ENCODE peak calls at places on chromosome X, in eight cellular contexts. J, Z, P, F, T, Y, U and S are unnamed samples.
A peak's percentile ranks its signal among the peaks of the same experiment; 100 is the strongest.

GRCh38 chrX:101619336-101619735 is 1.5 kb upstream of the ARMCX6 start:
- DNase-seq in J (peak; percentile 53), Z (peak; percentile 8), P (peak; percentile 48), F (peak; percentile 56), T (peak; percentile 11), Y (peak; percentile 12), U (no peak), S (no peak)

GRCh38 chrX:6383911-6384310 is 151.0 kb downstream of the VCX3A start:
- DNase-seq in J (no peak), Z (no peak), P (no peak), F (peak; percentile 36), T (no peak), Y (no peak), U (no peak), S (no peak)

GRCh38 chrX:16148896-16149295 is 18.4 kb upstream of the MAGEB17 start:
- DNase-seq in J (peak; percentile 25), Z (peak; percentile 88), P (no peak), F (no peak), T (peak; percentile 75), Y (no peak), U (no peak), S (no peak)

GRCh38 chrX:11266329-11266830 is 26.8 kb upstream of the AMELX start:
- DNase-seq in J (no peak), Z (no peak), P (no peak), F (no peak), T (no peak), Y (no peak), U (no peak), S (no peak)

GRCh38 chrX:41881166-41881565 is 42.2 kb downstream of the CASK start:
- DNase-seq in J (no peak), Z (no peak), P (no peak), F (no peak), T (no peak), Y (no peak), U (no peak), S (no peak)

GRCh38 chrX:22033818-22034217 is 1.7 kb downstream of the PHEX start:
- DNase-seq in J (no peak), Z (no peak), P (no peak), F (no peak), T (no peak), Y (no peak), U (no peak), S (no peak)

GRCh38 chrX:16458208-16458607 is 191.8 kb upstream of the S100G start:
- DNase-seq in J (no peak), Z (no peak), P (no peak), F (no peak), T (no peak), Y (no peak), U (no peak), S (no peak)

GRCh38 chrX:155247497-155247896 is 16.8 kb downstream of the RAB39B start:
- DNase-seq in J (no peak), Z (no peak), P (no peak), F (no peak), T (no peak), Y (no peak), U (no peak), S (no peak)

GRCh38 chrX:42087960-42088359 is 164.6 kb upstream of the CASK start:
- DNase-seq in J (no peak), Z (no peak), P (no peak), F (peak; percentile 28), T (no peak), Y (no peak), U (no peak), S (no peak)

GRCh38 chrX:34585561-34585960 is 71.5 kb downstream of the TMEM47 start:
- DNase-seq in J (no peak), Z (no peak), P (no peak), F (no peak), T (no peak), Y (no peak), U (no peak), S (no peak)

GRCh38 chrX:112614640-112615039 is 65.1 kb downstream of the LHFPL1 start:
- DNase-seq in J (peak; percentile 52), Z (no peak), P (peak; percentile 54), F (peak; percentile 50), T (no peak), Y (no peak), U (no peak), S (peak; percentile 53)

GRCh38 chrX:136185409-136186022 is 38.2 kb downstream of the FHL1 start:
- DNase-seq in J (peak; percentile 58), Z (peak; percentile 41), P (no peak), F (no peak), T (no peak), Y (no peak), U (peak; percentile 2), S (peak; percentile 71)

GRCh38 chrX:77960567-77960966 is 8.9 kb downstream of the PGAM4 start:
- DNase-seq in J (no peak), Z (no peak), P (no peak), F (no peak), T (no peak), Y (no peak), U (no peak), S (no peak)

GRCh38 chrX:19852014-19853005 is 35.1 kb downstream of the SH3KBP1 start:
- DNase-seq in J (peak; percentile 85), Z (peak; percentile 44), P (no peak), F (no peak), T (peak; percentile 36), Y (peak; percentile 72), U (no peak), S (peak; percentile 44)

GRCh38 chrX:12441376-12442128 is 303.3 kb downstream of the FRMPD4 start:
- DNase-seq in J (peak; percentile 84), Z (peak; percentile 90), P (no peak), F (no peak), T (peak; percentile 80), Y (no peak), U (no peak), S (peak; percentile 10)

GRCh38 chrX:115892787-115893671 is 277.5 kb upstream of the AGTR2 start:
- DNase-seq in J (peak; percentile 48), Z (peak; percentile 71), P (no peak), F (peak; percentile 62), T (peak; percentile 73), Y (peak; percentile 73), U (peak; percentile 40), S (peak; percentile 17)

GRCh38 chrX:124555036-124555595 is 208.8 kb downstream of the SH2D1A start:
- DNase-seq in J (peak; percentile 32), Z (peak; percentile 77), P (peak; percentile 29), F (no peak), T (peak; percentile 91), Y (no peak), U (no peak), S (peak; percentile 45)

GRCh38 chrX:10636337-10636736 is 16.0 kb upstream of the MID1 start:
- DNase-seq in J (peak; percentile 55), Z (peak; percentile 80), P (peak; percentile 46), F (peak; percentile 55), T (peak; percentile 46), Y (no peak), U (peak; percentile 59), S (peak; percentile 69)

GRCh38 chrX:30657542-30658238 is 4.5 kb downstream of the GK start:
- DNase-seq in J (peak; percentile 12), Z (peak; percentile 76), P (no peak), F (no peak), T (peak; percentile 79), Y (no peak), U (no peak), S (peak; percentile 47)

GRCh38 chrX:29652484-29652883 is 562.9 kb upstream of the MAGEB2 start:
- DNase-seq in J (peak; percentile 89), Z (peak; percentile 60), P (no peak), F (no peak), T (peak; percentile 75), Y (no peak), U (no peak), S (peak; percentile 52)

GRCh38 chrX:110210417-110211139 is 107.3 kb downstream of the AMMECR1 start:
- DNase-seq in J (peak; percentile 85), Z (peak; percentile 84), P (no peak), F (no peak), T (peak; percentile 84), Y (peak; percentile 10), U (peak; percentile 40), S (peak; percentile 82)

GRCh38 chrX:47321386-47321785 is 49.0 kb upstream of the ZNF157 start:
- DNase-seq in J (peak; percentile 62), Z (no peak), P (peak; percentile 85), F (peak; percentile 92), T (peak; percentile 39), Y (no peak), U (no peak), S (peak; percentile 81)
- TF ChIP-seq EZH2 in J (no peak), Z (no peak), P (no peak), F (no peak), T (no peak), Y (no peak), U (no peak), S (no peak)

GRCh38 chrX:2708016-2708415 is 16.9 kb downstream of the CD99 start:
- DNase-seq in J (no peak), Z (peak; percentile 13), P (no peak), F (no peak), T (peak; percentile 43), Y (no peak), U (no peak), S (peak; percentile 39)

GRCh38 chrX:2711441-2711840 is 20.3 kb downstream of the CD99 start:
- DNase-seq in J (no peak), Z (no peak), P (no peak), F (no peak), T (no peak), Y (no peak), U (no peak), S (no peak)

GRCh38 chrX:2710496-2710895 is 19.4 kb downstream of the CD99 start:
- DNase-seq in J (peak; percentile 32), Z (peak; percentile 74), P (peak; percentile 54), F (peak; percentile 45), T (peak; percentile 97), Y (no peak), U (no peak), S (peak; percentile 67)

GRCh38 chrX:2708601-2709200 is 17.6 kb downstream of the CD99 start:
- DNase-seq in J (no peak), Z (no peak), P (no peak), F (no peak), T (no peak), Y (no peak), U (no peak), S (no peak)

DNA sequence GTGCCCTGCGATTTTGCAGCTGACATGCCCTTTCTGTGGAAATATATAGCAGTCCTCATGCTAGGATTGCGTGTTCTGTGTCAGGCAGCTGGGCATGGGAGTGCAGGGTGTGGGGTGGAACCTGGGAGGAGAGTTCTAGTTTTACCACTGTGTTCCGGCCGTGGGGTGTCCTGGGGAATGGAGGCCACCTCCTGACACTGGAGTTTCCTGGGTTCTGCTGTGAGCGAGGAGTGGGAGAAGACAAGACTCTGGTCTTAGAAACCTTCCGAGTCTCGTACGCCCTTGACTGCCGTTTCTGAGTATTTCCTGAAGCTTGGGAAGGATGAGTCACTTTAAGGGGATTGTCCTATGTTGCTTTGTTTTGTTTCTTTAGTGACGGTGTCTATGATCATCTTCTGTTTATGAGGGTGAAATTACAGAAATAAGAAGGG is 19.0 kb downstream of the CD99 start:
- DNase-seq in J (peak; percentile 72), Z (peak; percentile 76), P (peak; percentile 71), F (no peak), T (peak; percentile 92), Y (no peak), U (peak; percentile 51), S (peak; percentile 95)
- H4K20me1 ChIP-seq in J (peaks cover 4% of the 10 kb centered on the region), Z (no peaks in the 10 kb centered on the region), P (peaks cover 29% of the 10 kb centered on the region), F (no peaks in the 10 kb centered on the region), T (no peaks in the 10 kb centered on the region), Y (no peaks in the 10 kb centered on the region), U (no peaks in the 10 kb centered on the region), S (peaks cover 20% of the 10 kb centered on the region)

GRCh38 chrX:2707334-2707760 is 16.3 kb downstream of the CD99 start:
- DNase-seq in J (peak; percentile 81), Z (peak; percentile 94), P (peak; percentile 83), F (peak; percentile 61), T (peak; percentile 98), Y (peak; percentile 84), U (peak; percentile 64), S (peak; percentile 98)
- H3K4me2 ChIP-seq in J (peak overlapping the region; percentile 9), Z (peak overlapping the region; percentile 81), P (peak overlapping the region; percentile 43), F (no peak overlapping the region), T (no peak overlapping the region), Y (peak overlapping the region; percentile 33), U (peak overlapping the region; percentile 59), S (peak overlapping the region; percentile 85)

GRCh38 chrX:72307646-72308051 is 1.9 kb upstream of the CITED1 start:
- DNase-seq in J (no peak), Z (no peak), P (no peak), F (peak; percentile 33), T (no peak), Y (no peak), U (no peak), S (peak; percentile 5)
- TF ChIP-seq EZH2 in J (peak; percentile 72), Z (no peak), P (no peak), F (peak; percentile 81), T (peak; percentile 61), Y (no peak), U (no peak), S (no peak)